ENCODE peak calls at places on chromosomes 5 and 9, in four cellular contexts. E is neuronal stem cell, A is trophoblast cell, V is H1. Y is an unnamed sample.

GRCh38 chr9:14314424-14314928 is 535 bp upstream of the NFIB start:
- DNase-seq in E (no peak), A (peak; percentile 39), V (no peak), Y (peak; percentile 66)

GRCh38 chr9:12822111-12822510 is 47.3 kb downstream of the LURAP1L start:
- DNase-seq in E (no peak), A (no peak), V (no peak), Y (peak; percentile 60)

GRCh38 chr5:150070821-150071220 is 15.5 kb downstream of the CSF1R start:
- DNase-seq in E (no peak), A (no peak), V (no peak), Y (no peak)

GRCh38 chr9:34197756-34198711 is 19.2 kb downstream of the UBAP1 start:
- DNase-seq in E (no peak), A (no peak), V (no peak), Y (no peak)

GRCh38 chr9:3912817-3913216 is 387.0 kb upstream of the RFX3 start:
- DNase-seq in E (peak; percentile 47), A (peak; percentile 30), V (no peak), Y (peak; percentile 23)

GRCh38 chr5:13553896-13554295 is 390.6 kb downstream of the DNAH5 start:
- DNase-seq in E (peak; percentile 49), A (peak; percentile 20), V (peak; percentile 31), Y (no peak)

GRCh38 chr5:61330879-61331406 is 1.1 kb upstream of the ZSWIM6 start:
- DNase-seq in E (peak; percentile 68), A (peak; percentile 45), V (no peak), Y (peak; percentile 78)

GRCh38 chr5:169701910-169702451 is 64.9 kb downstream of the DOCK2 start:
- DNase-seq in E (no peak), A (peak; percentile 55), V (no peak), Y (peak; percentile 64)

GRCh38 chr5:175847503-175847902 is 23.9 kb upstream of the CPLX2 start:
- DNase-seq in E (no peak), A (no peak), V (no peak), Y (peak; percentile 19)

GRCh38 chr9:114400219-114400618 is 12.4 kb upstream of the AKNA start:
- DNase-seq in E (no peak), A (no peak), V (no peak), Y (no peak)

GRCh38 chr9:82466616-82467251 is 478.2 kb downstream of the SPATA31D1 start:
- DNase-seq in E (peak; percentile 41), A (peak; percentile 28), V (peak; percentile 44), Y (peak; percentile 4)

GRCh38 chr9:94937214-94937903 is 210.9 kb downstream of the AOPEP start:
- DNase-seq in E (no peak), A (peak; percentile 78), V (no peak), Y (peak; percentile 98)

GRCh38 chr9:105132576-105132975 is 111.9 kb upstream of the SLC44A1 start:
- DNase-seq in E (no peak), A (peak; percentile 99), V (no peak), Y (peak; percentile 95)

GRCh38 chr9:14320272-14321245 is 6.6 kb upstream of the NFIB start:
- DNase-seq in E (no peak), A (peak; percentile 61), V (no peak), Y (peak; percentile 95)

GRCh38 chr9:123368481-123369153 is 12.6 kb downstream of the CRB2 start:
- DNase-seq in E (no peak), A (no peak), V (no peak), Y (no peak)
- H2AK5ac ChIP-seq in E (no peak overlapping the region), A (no peak overlapping the region), V (no peak overlapping the region), Y (no peak overlapping the region)

GRCh38 chr9:37914154-37914551 is 10.2 kb upstream of the SLC25A51 start:
- DNase-seq in E (no peak), A (no peak), V (no peak), Y (no peak)
- H2AK5ac ChIP-seq in E (peak overlapping the region; percentile 88), A (peak overlapping the region; percentile 31), V (no peak overlapping the region), Y (peak overlapping the region; percentile 52)

DNA sequence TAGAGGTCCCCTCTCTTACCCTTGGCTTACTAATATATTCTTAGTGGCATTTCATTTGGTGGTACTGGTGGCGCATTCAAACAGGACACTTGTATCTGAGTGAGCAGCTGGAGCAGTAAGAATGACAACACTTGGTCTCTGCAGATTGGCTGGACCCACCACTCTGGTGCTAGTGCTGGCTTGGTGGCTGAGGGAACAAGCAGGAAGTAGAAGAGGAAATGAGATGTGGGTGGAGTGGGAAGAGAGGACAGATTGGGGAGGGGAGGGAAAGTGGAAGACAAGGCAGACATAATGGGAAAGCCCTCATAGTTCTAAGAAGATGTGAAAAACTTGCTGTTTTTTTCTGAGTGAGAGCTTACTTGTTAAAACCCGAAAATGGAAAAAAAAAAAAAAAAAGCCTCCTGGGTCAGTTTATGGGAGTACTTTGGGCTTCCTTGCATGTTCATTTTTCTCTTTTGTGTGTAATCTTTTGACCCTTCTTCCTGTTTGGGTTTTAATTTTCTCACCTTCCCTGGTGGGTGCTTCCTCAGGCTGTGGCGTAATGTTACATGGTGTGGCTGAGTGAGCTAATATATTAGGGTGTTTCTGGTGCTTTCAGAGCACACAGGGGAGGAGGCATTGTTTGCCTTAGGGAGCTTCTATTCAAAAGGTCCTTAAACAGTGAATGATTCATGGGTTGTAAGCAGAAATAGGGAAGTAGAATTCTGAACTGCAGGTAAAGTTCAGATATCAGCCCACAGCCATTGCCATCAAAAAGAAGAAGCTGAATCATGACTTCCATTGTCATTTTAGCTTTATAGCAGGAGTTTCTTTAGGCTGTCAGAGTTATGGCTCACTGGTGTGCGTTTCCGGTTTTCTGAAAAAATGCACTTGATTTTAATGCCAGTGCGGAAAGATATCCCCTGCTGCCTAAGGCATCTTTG is 52.3 kb downstream of the TLE4 start:
- DNase-seq in E (no peak), A (no peak), V (no peak), Y (no peak)
- H2AK5ac ChIP-seq in E (no peak overlapping the region), A (no peak overlapping the region), V (peak overlapping the region; percentile 16), Y (peak overlapping the region; percentile 89)

DNA sequence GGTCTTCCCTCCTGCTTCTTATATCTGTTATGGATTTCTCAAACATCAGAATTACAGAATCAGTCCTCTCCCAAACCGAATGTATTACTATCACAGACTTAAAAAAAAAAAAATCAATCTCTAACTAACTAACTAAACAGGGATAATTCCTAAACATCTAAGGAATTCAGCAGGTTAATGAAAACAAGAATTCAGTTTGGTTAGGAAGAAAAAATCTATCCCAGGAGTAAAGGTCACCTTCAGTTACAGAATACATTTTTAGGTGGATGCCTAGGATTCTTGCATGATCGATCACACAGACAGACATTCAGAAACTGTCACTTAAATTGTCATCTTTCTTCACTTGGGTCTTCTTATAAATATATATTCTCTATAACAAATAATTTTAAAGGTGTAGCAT is 11.5 kb downstream of the PTAR1 start:
- DNase-seq in E (no peak), A (no peak), V (no peak), Y (no peak)
- H2AK5ac ChIP-seq in E (no peak overlapping the region), A (no peak overlapping the region), V (no peak overlapping the region), Y (no peak overlapping the region)

DNA sequence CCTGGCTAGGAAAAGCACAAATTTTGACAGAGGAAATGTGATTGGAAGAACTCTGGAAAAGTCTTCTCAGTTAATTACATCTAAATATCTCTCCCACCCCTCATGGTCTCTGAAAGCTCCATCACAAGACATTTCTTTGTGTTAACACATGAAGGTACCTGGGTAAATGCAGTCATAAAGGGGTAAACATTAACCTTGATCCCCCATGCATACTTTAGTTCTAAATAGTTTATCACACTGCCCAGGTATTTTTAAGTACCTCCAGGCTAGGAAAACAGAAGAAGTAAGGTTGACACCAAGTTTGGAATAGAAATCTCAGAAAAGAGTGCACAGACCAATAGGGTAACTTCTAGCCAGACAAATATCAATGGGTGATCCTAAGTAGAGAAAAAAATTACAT is 334.5 kb downstream of the PIK3R1 start:
- DNase-seq in E (no peak), A (no peak), V (no peak), Y (no peak)
- H2AK5ac ChIP-seq in E (no peak overlapping the region), A (no peak overlapping the region), V (no peak overlapping the region), Y (no peak overlapping the region)

GRCh38 chr5:148988328-148988727 is 74.5 kb downstream of the SH3TC2 start:
- DNase-seq in E (no peak), A (no peak), V (no peak), Y (no peak)
- H2AK5ac ChIP-seq in E (no peak overlapping the region), A (no peak overlapping the region), V (no peak overlapping the region), Y (no peak overlapping the region)

DNA sequence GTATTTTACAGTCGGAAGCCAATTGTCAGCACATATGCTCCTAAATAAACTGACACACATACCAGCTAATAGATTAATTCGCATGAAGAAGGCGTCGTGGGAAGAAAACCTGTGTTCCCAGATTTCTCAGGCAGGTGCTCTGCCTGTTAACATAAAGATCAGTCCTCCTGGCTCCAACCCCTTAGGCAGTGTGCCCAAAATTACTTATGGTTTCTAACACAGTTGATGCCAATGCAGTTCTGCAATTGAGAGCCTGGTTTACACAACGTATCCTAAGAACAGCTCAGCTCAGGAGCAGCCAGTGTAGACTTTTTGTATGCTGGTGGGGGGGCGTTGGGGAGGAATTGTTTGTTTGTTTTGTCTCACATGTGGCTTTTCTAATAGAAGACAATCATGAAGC is 208.3 kb downstream of the ENC1 start:
- DNase-seq in E (no peak), A (no peak), V (no peak), Y (no peak)
- H2AK5ac ChIP-seq in E (no peak overlapping the region), A (no peak overlapping the region), V (no peak overlapping the region), Y (no peak overlapping the region)